ENCODE peak calls at places on chromosomes 16 and 17, in four cellular contexts. One of them, this sample, is unnamed. For H3K4me1, the result is how much of the 10 kb centered on the place peaks cover.

GRCh38 chr16:30554933-30555847 is 3.0 kb downstream of the ZNF764 start:
- DNase-seq in A549: no peak
- DNase-seq in Panc1: no peak
- DNase-seq in ovary: no peak
- DNase-seq in this sample: peak

GRCh38 chr17:80346498-80347275 is 68.3 kb upstream of the ENDOV start:
- DNase-seq in A549: no peak
- DNase-seq in Panc1: no peak
- DNase-seq in ovary: no peak
- DNase-seq in this sample: no peak

GRCh38 chr17:6374271-6374691 is 60.6 kb downstream of the AIPL1 start:
- DNase-seq in A549: no peak
- DNase-seq in Panc1: no peak
- DNase-seq in ovary: no peak
- DNase-seq in this sample: no peak

GRCh38 chr16:11586856-11587642 is at the start of gene LITAF:
- DNase-seq in A549: peak
- DNase-seq in Panc1: no peak
- DNase-seq in ovary: peak
- DNase-seq in this sample: peak

GRCh38 chr17:50511058-50511457 is 2.8 kb downstream of the MYCBPAP start:
- DNase-seq in A549: no peak
- DNase-seq in Panc1: no peak
- DNase-seq in ovary: no peak
- DNase-seq in this sample: no peak

GRCh38 chr17:45828171-45829133 is 16.2 kb upstream of the SPPL2C start:
- DNase-seq in A549: no peak
- DNase-seq in Panc1: no peak
- DNase-seq in ovary: no peak
- DNase-seq in this sample: no peak

GRCh38 chr17:78899361-78900260 is 3.4 kb downstream of the CEP295NL start:
- DNase-seq in A549: no peak
- DNase-seq in Panc1: no peak
- DNase-seq in ovary: no peak
- DNase-seq in this sample: peak

GRCh38 chr16:12268602-12269001 is 292.1 kb downstream of the SNX29 start:
- DNase-seq in A549: no peak
- DNase-seq in Panc1: no peak
- DNase-seq in ovary: no peak
- DNase-seq in this sample: no peak

GRCh38 chr16:62805221-62805857 is 769.1 kb upstream of the CDH8 start:
- DNase-seq in A549: no peak
- DNase-seq in Panc1: no peak
- DNase-seq in ovary: no peak
- DNase-seq in this sample: no peak

GRCh38 chr17:45640141-45640850 is 143.8 kb upstream of the CRHR1 start:
- DNase-seq in A549: peak
- DNase-seq in Panc1: peak
- DNase-seq in ovary: peak
- DNase-seq in this sample: peak

GRCh38 chr17:57356722-57357391 is 100.5 kb downstream of the MSI2 start:
- DNase-seq in A549: no peak
- DNase-seq in Panc1: no peak
- DNase-seq in ovary: no peak
- DNase-seq in this sample: no peak

GRCh38 chr17:17693253-17693954 is 12.1 kb downstream of the RAI1 start:
- DNase-seq in A549: peak
- DNase-seq in Panc1: no peak
- DNase-seq in ovary: peak
- DNase-seq in this sample: peak
- H3K4me3 ChIP-seq in A549: peak
- H3K4me3 ChIP-seq in Panc1: peak
- H3K4me3 ChIP-seq in ovary: peak
- H3K4me3 ChIP-seq in this sample: peak

DNA sequence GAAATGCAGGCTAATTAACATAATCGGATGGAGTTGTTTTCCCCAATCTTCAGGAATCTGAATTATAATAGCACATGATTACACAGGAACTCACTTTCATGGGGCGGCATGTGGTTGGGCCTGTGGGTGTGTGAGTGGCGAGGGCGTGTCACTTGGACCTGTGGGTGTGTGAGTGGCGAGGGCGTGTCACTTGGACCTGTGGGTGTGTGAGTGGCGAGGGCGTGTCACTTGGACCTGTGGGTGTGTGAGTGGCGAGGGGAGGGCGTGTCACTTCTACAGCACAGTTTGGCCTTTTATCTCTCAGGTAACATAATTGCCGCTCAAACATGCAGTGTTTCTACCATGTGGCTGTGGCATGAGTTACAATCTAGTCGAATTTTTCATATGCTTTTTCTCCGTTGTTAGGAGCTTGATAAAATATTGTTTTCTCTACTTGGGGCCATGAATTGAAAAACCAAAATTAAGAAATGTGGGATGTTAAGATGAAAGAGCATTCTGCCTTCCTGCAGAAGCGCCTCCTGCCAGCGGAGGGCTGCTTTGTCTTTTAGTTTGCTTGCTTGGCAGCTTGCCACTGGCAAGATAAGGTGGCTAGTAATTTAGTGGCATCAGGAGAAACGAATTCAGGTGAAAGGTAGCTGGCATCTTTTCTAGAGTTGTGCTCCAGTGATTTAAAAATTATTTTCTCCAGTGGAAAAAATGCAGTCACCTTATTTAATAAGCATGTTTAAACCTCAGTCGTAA is 36.2 kb downstream of the USP10 start:
- DNase-seq in A549: no peak
- DNase-seq in Panc1: no peak
- DNase-seq in ovary: peak
- DNase-seq in this sample: no peak
- H3K4me1 ChIP-seq in A549: half or more
- H3K4me1 ChIP-seq in Panc1: half or more
- H3K4me1 ChIP-seq in ovary: under half
- H3K4me1 ChIP-seq in this sample: half or more

DNA sequence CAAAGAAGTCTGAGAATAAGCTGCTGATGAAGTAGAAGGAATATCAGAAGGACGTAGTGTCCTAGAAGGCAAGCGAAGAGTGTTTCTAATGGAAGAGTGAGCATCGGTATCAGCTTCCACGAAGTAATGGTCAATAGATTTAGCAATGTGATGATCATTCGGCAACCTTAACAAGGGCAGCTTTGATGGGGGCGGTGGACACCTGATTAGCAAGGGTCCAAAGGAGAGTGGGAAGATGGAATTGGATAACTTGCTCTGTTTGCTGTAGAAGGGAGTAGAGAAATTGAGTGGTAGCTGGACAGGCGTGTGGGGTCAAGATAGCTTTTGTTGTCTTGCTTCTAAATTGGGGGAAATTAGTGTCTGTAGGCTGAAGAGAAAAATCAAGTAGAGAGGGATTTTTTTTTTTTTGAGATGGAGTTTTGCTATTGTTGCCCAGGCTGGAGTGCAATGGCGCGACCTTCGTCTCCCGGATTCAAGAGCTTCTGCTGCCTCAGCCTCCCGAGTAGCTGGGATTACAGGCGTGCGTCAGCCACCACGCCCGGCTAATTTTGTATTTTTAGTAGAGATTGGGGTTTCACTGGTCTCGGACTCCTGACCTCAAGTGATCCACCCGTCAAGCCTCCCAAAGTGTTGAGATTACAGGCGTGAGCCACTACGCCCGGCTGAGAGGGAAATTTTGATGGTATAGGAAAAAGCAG is 13.9 kb upstream of the HES7 start:
- DNase-seq in A549: no peak
- DNase-seq in Panc1: no peak
- DNase-seq in ovary: no peak
- DNase-seq in this sample: peak
- H3K27ac ChIP-seq in A549: peak
- H3K27ac ChIP-seq in Panc1: peak
- H3K27ac ChIP-seq in ovary: peak
- H3K27ac ChIP-seq in this sample: peak

DNA sequence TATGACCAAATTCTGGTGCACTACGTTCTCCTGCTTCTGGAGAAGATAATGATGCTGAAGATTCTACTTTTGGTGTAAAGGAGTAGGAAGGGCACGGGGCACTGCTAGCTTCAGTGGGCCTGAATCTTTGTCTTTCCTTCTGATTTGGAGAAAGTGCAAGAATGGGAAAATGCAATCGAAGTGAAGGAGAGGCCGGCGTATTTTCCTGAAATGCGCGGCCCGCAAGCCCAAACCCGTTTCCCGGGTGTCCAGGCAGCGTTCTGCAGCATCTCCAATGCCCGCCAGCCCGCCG is 372 bp upstream of the NDE1 start:
- DNase-seq in A549: no peak
- DNase-seq in Panc1: no peak
- DNase-seq in ovary: no peak
- DNase-seq in this sample: no peak
- H3K4me3 ChIP-seq in A549: peak
- H3K4me3 ChIP-seq in Panc1: peak
- H3K4me3 ChIP-seq in ovary: peak
- H3K4me3 ChIP-seq in this sample: peak

GRCh38 chr17:68437979-68438877 is 19.1 kb downstream of the WIPI1 start:
- DNase-seq in A549: no peak
- DNase-seq in Panc1: no peak
- DNase-seq in ovary: no peak
- DNase-seq in this sample: peak

GRCh38 chr17:68441064-68441770 is 16.1 kb downstream of the WIPI1 start:
- DNase-seq in A549: no peak
- DNase-seq in Panc1: no peak
- DNase-seq in ovary: no peak
- DNase-seq in this sample: no peak

GRCh38 chr17:68443974-68444464 is 13.3 kb downstream of the WIPI1 start:
- DNase-seq in A549: no peak
- DNase-seq in Panc1: no peak
- DNase-seq in ovary: no peak
- DNase-seq in this sample: no peak

GRCh38 chr17:68439656-68440290 is 17.5 kb downstream of the WIPI1 start:
- DNase-seq in A549: no peak
- DNase-seq in Panc1: no peak
- DNase-seq in ovary: no peak
- DNase-seq in this sample: no peak

DNA sequence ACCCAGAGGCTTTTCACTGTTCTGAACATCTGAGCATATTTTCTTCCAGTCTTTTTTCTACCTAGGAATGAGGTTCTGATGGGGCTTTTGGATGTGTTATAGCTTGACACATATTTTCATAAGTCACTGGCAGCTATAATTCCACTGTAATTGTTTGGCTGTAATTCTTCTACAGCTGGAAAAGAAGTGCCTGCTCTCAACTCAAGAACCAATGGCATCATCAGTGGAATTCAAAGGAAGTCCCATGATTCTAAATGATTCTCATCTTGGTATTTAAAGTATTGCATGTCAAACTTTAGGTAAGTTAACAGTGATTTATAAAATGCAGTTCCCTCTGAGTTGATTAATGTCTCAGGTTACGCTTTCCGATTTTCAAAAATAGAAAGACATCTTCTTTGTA is 16.8 kb downstream of the WIPI1 start:
- DNase-seq in A549: no peak
- DNase-seq in Panc1: no peak
- DNase-seq in ovary: no peak
- DNase-seq in this sample: no peak
- H3K4me1 ChIP-seq in A549: under half
- H3K4me1 ChIP-seq in Panc1: under half
- H3K4me1 ChIP-seq in ovary: under half
- H3K4me1 ChIP-seq in this sample: half or more